ENCODE peak calls at places on chromosomes 11 and 22, in eight cellular contexts. X, Z, B, Y, N, U, V and S are unnamed samples.

GRCh38 chr11:30365793-30366517 is 43.1 kb downstream of the ARL14EP start:
- DNase-seq in X (no peak), Z (no peak), B (no peak), Y (no peak), N (no peak), U (no peak), V (no peak), S (no peak)

GRCh38 chr11:111775024-111775710 is 9.0 kb upstream of the PPP2R1B start:
- DNase-seq in X (no peak), Z (no peak), B (no peak), Y (peak; percentile 53), N (no peak), U (no peak), V (no peak), S (no peak)

GRCh38 chr11:47109882-47110281 is 66.8 kb downstream of the ARFGAP2 start:
- DNase-seq in X (no peak), Z (no peak), B (no peak), Y (no peak), N (no peak), U (no peak), V (no peak), S (no peak)

GRCh38 chr11:73931039-73931645 is 19.7 kb upstream of the DNAJB13 start:
- DNase-seq in X (peak; percentile 24), Z (peak; percentile 80), B (peak; percentile 66), Y (peak; percentile 82), N (no peak), U (no peak), V (peak; percentile 54), S (no peak)

GRCh38 chr11:88338223-88338661 is 706 bp upstream of the CTSC start:
- DNase-seq in X (peak; percentile 70), Z (peak; percentile 92), B (no peak), Y (peak; percentile 88), N (no peak), U (no peak), V (peak; percentile 49), S (no peak)

GRCh38 chr11:8019671-8020597 is 32.8 kb downstream of the EIF3F start:
- DNase-seq in X (no peak), Z (no peak), B (peak; percentile 32), Y (no peak), N (no peak), U (peak; percentile 36), V (no peak), S (peak; percentile 27)

GRCh38 chr11:74672956-74673895 is 58.0 kb downstream of the CHRDL2 start:
- DNase-seq in X (no peak), Z (peak; percentile 96), B (peak; percentile 66), Y (peak; percentile 97), N (peak; percentile 39), U (no peak), V (peak; percentile 95), S (no peak)

GRCh38 chr22:33677536-33677935 is 242.7 kb downstream of the LARGE1 start:
- DNase-seq in X (no peak), Z (no peak), B (no peak), Y (no peak), N (no peak), U (no peak), V (no peak), S (no peak)

GRCh38 chr11:2465201-2466068 is 20.6 kb downstream of the KCNQ1 start:
- DNase-seq in X (no peak), Z (no peak), B (no peak), Y (no peak), N (no peak), U (no peak), V (no peak), S (no peak)